ENCODE peak calls at places on chromosomes 16 and 17, in eight cellular contexts. E is NCI-H1092; K is A549; G is ascending aorta; T is fibroblast of lung; S is T follicular helper cell; B is effector CD4-positive, alpha-beta T cell; U is cardiac fibroblast. O is an unnamed sample.

GRCh38 chr16:27243725-27244362 is 24.7 kb downstream of the NSMCE1 start:
- DNase-seq in U (no peak), B (no peak), E (no peak), K (no peak), G (no peak), T (no peak), S (no peak), O (no peak)

GRCh38 chr17:43645765-43646481 is 15.8 kb downstream of the MEOX1 start:
- DNase-seq in U (peak; percentile 85), K (no peak), S (no peak), E (no peak), G (no peak), T (peak; percentile 38), B (no peak), O (no peak)

GRCh38 chr17:66982011-66982508 is 17.6 kb downstream of the CACNG4 start:
- DNase-seq in E (no peak), T (no peak), S (no peak), U (no peak), G (no peak), B (no peak), K (no peak), O (no peak)

GRCh38 chr17:34254651-34255380 is at the start of gene CCL2:
- DNase-seq in E (no peak), U (peak; percentile 95), S (no peak), G (no peak), B (no peak), T (peak; percentile 90), K (peak; percentile 75), O (peak; percentile 17)

GRCh38 chr16:85514601-85515318 is 98.4 kb upstream of the GSE1 start:
- DNase-seq in S (no peak), E (no peak), T (peak; percentile 88), K (peak; percentile 95), U (peak; percentile 93), G (peak; percentile 35), B (no peak), O (peak; percentile 58)

GRCh38 chr17:65794572-65794971 is 233.1 kb upstream of the AXIN2 start:
- DNase-seq in S (no peak), B (no peak), G (no peak), E (no peak), T (no peak), K (peak; percentile 49), U (peak; percentile 46), O (peak; percentile 13)

GRCh38 chr17:42023524-42024349 is 3.8 kb downstream of the NKIRAS2 start:
- DNase-seq in B (no peak), G (no peak), E (no peak), K (no peak), T (no peak), S (no peak), U (peak; percentile 18), O (no peak)

GRCh38 chr17:37820313-37821024 is 75.6 kb upstream of the HNF1B start:
- DNase-seq in G (no peak), E (no peak), S (no peak), U (no peak), K (no peak), T (peak; percentile 22), B (no peak), O (no peak)

GRCh38 chr17:31789707-31790505 is 69.1 kb downstream of the COPRS start:
- DNase-seq in T (no peak), K (no peak), E (no peak), G (no peak), U (no peak), B (no peak), S (no peak), O (no peak)

GRCh38 chr16:11252482-11252931 is 3.5 kb downstream of the SOCS1 start:
- DNase-seq in E (no peak), B (no peak), S (no peak), G (no peak), T (no peak), U (no peak), K (no peak), O (no peak)

GRCh38 chr16:21599994-21600773 is 807 bp downstream of the METTL9 start:
- DNase-seq in E (no peak), G (no peak), T (peak; percentile 50), K (no peak), B (peak; percentile 11), U (peak; percentile 41), S (peak; percentile 15), O (peak; percentile 20)

GRCh38 chr16:31087481-31087880 is 1.3 kb downstream of the PRSS53 start:
- DNase-seq in G (no peak), E (no peak), S (no peak), B (no peak), K (no peak), T (no peak), U (no peak), O (no peak)

GRCh38 chr16:12362482-12363458 is 386.2 kb downstream of the SNX29 start:
- DNase-seq in U (peak; percentile 11), T (peak; percentile 46), B (no peak), K (no peak), G (no peak), E (no peak), S (no peak), O (no peak)

GRCh38 chr16:11791144-11791828 is 5.8 kb downstream of the ZC3H7A start:
- DNase-seq in U (no peak), E (no peak), S (no peak), B (no peak), G (no peak), K (no peak), T (no peak), O (peak; percentile 69)

GRCh38 chr16:48365601-48366164 is 19.5 kb downstream of the SIAH1 start:
- DNase-seq in G (peak; percentile 64), S (peak; percentile 42), U (peak; percentile 91), T (peak; percentile 83), K (peak; percentile 71), E (peak; percentile 5), B (peak; percentile 53), O (peak; percentile 53)

GRCh38 chr16:51982715-51983680 is 563.9 kb downstream of the TOX3 start:
- DNase-seq in E (peak; percentile 79), U (peak; percentile 81), T (peak; percentile 56), G (no peak), B (no peak), S (no peak), K (peak; percentile 25), O (peak; percentile 78)

GRCh38 chr16:54193656-54194007 is 93.0 kb downstream of the IRX3 start:
- DNase-seq in U (peak; percentile 81), T (peak; percentile 52), B (no peak), S (no peak), K (peak; percentile 47), G (no peak), E (peak; percentile 87), O (peak; percentile 79)

GRCh38 chr16:71185366-71185765 is 45.2 kb downstream of the HYDIN start:
- DNase-seq in E (no peak), U (no peak), B (no peak), G (no peak), S (no peak), K (no peak), T (peak; percentile 1), O (no peak)

GRCh38 chr17:28216528-28216927 is 102.5 kb upstream of the TMEM97 start:
- DNase-seq in U (peak; percentile 23), T (peak; percentile 33), K (no peak), E (no peak), S (no peak), B (no peak), G (no peak), O (no peak)

GRCh38 chr16:12976936-12977335 is 75.5 kb downstream of the SHISA9 start:
- DNase-seq in S (no peak), G (no peak), T (no peak), U (no peak), B (no peak), E (no peak), K (no peak), O (no peak)

GRCh38 chr17:82497483-82498405 is 21.8 kb upstream of the FOXK2 start:
- DNase-seq in K (no peak), U (peak; percentile 48), T (peak; percentile 90), E (no peak), S (peak; percentile 27), G (no peak), B (peak; percentile 33), O (peak; percentile 67)

GRCh38 chr17:49361902-49362722 is at the start of gene ZNF652:
- DNase-seq in T (peak; percentile 71), S (peak; percentile 94), G (peak; percentile 69), K (peak; percentile 97), U (peak; percentile 89), B (peak; percentile 90), E (peak; percentile 93), O (peak; percentile 98)

GRCh38 chr16:87202346-87202745 is 114.8 kb downstream of the C16orf95 start:
- DNase-seq in S (no peak), E (no peak), B (no peak), T (peak; percentile 76), G (no peak), U (peak; percentile 36), K (no peak), O (no peak)

GRCh38 chr16:82008957-82009592 is 2.2 kb downstream of the SDR42E1 start:
- DNase-seq in T (no peak), B (no peak), K (no peak), U (no peak), S (no peak), G (no peak), E (no peak), O (no peak)